ENCODE peak calls at places on chromosomes 7 and 10, in eight cellular contexts. One of them, this sample, is unnamed.

GRCh38 chr7:18552311-18552916 is 56.9 kb downstream of the HDAC9 start:
- DNase-seq in foreskin fibroblast: peak; percentile 6
- DNase-seq in right lobe of liver: no peak
- DNase-seq in NCI-H774: no peak
- DNase-seq in activated CD8-positive, alpha-beta memory T cell treated with anti-CD3 and anti-CD28 coated beads for 24 hours: no peak
- DNase-seq in stimulated activated effector memory CD8-positive, alpha-beta T cell treated with anti-CD3 and anti-CD28 coated beads, Interleukin-12 subunit alpha, Interleukin-12 subunit beta, amount 100 ng/mL, for 72 hours: no peak
- DNase-seq in NCI-H1694: no peak
- DNase-seq in skeletal muscle cell: no peak
- DNase-seq in this sample: no peak

GRCh38 chr10:130725474-130725970 is 586.0 kb downstream of the TCERG1L start:
- DNase-seq in right lobe of liver: no peak
- DNase-seq in skeletal muscle cell: no peak
- DNase-seq in NCI-H1694: no peak
- DNase-seq in foreskin fibroblast: no peak
- DNase-seq in NCI-H774: no peak
- DNase-seq in stimulated activated effector memory CD8-positive, alpha-beta T cell treated with anti-CD3 and anti-CD28 coated beads, Interleukin-12 subunit alpha, Interleukin-12 subunit beta, amount 100 ng/mL, for 72 hours: no peak
- DNase-seq in activated CD8-positive, alpha-beta memory T cell treated with anti-CD3 and anti-CD28 coated beads for 24 hours: no peak
- DNase-seq in this sample: no peak

GRCh38 chr10:100184426-100185219 is 1.2 kb downstream of the ERLIN1 start:
- DNase-seq in activated CD8-positive, alpha-beta memory T cell treated with anti-CD3 and anti-CD28 coated beads for 24 hours: no peak
- DNase-seq in foreskin fibroblast: peak; percentile 42
- DNase-seq in NCI-H774: no peak
- DNase-seq in skeletal muscle cell: no peak
- DNase-seq in NCI-H1694: no peak
- DNase-seq in stimulated activated effector memory CD8-positive, alpha-beta T cell treated with anti-CD3 and anti-CD28 coated beads, Interleukin-12 subunit alpha, Interleukin-12 subunit beta, amount 100 ng/mL, for 72 hours: no peak
- DNase-seq in right lobe of liver: no peak
- DNase-seq in this sample: no peak

GRCh38 chr7:16646427-16647081 is 573 bp downstream of the BZW2 start:
- DNase-seq in right lobe of liver: no peak
- DNase-seq in skeletal muscle cell: no peak
- DNase-seq in NCI-H774: no peak
- DNase-seq in NCI-H1694: no peak
- DNase-seq in foreskin fibroblast: peak; percentile 43
- DNase-seq in activated CD8-positive, alpha-beta memory T cell treated with anti-CD3 and anti-CD28 coated beads for 24 hours: no peak
- DNase-seq in stimulated activated effector memory CD8-positive, alpha-beta T cell treated with anti-CD3 and anti-CD28 coated beads, Interleukin-12 subunit alpha, Interleukin-12 subunit beta, amount 100 ng/mL, for 72 hours: no peak
- DNase-seq in this sample: no peak

GRCh38 chr7:1027285-1028043 is 16.9 kb upstream of the GPR146 start:
- DNase-seq in NCI-H774: no peak
- DNase-seq in foreskin fibroblast: peak; percentile 67
- DNase-seq in right lobe of liver: no peak
- DNase-seq in NCI-H1694: no peak
- DNase-seq in stimulated activated effector memory CD8-positive, alpha-beta T cell treated with anti-CD3 and anti-CD28 coated beads, Interleukin-12 subunit alpha, Interleukin-12 subunit beta, amount 100 ng/mL, for 72 hours: no peak
- DNase-seq in skeletal muscle cell: no peak
- DNase-seq in activated CD8-positive, alpha-beta memory T cell treated with anti-CD3 and anti-CD28 coated beads for 24 hours: peak; percentile 67
- DNase-seq in this sample: no peak

GRCh38 chr10:70603439-70603778 is 868 bp upstream of the PRF1 start:
- DNase-seq in skeletal muscle cell: no peak
- DNase-seq in NCI-H774: no peak
- DNase-seq in right lobe of liver: no peak
- DNase-seq in NCI-H1694: no peak
- DNase-seq in activated CD8-positive, alpha-beta memory T cell treated with anti-CD3 and anti-CD28 coated beads for 24 hours: peak; percentile 80
- DNase-seq in stimulated activated effector memory CD8-positive, alpha-beta T cell treated with anti-CD3 and anti-CD28 coated beads, Interleukin-12 subunit alpha, Interleukin-12 subunit beta, amount 100 ng/mL, for 72 hours: peak; percentile 93
- DNase-seq in foreskin fibroblast: no peak
- DNase-seq in this sample: peak; percentile 67

GRCh38 chr7:34130558-34131285 is 225.4 kb downstream of the BMPER start:
- DNase-seq in foreskin fibroblast: peak; percentile 24
- DNase-seq in NCI-H1694: no peak
- DNase-seq in activated CD8-positive, alpha-beta memory T cell treated with anti-CD3 and anti-CD28 coated beads for 24 hours: no peak
- DNase-seq in NCI-H774: no peak
- DNase-seq in stimulated activated effector memory CD8-positive, alpha-beta T cell treated with anti-CD3 and anti-CD28 coated beads, Interleukin-12 subunit alpha, Interleukin-12 subunit beta, amount 100 ng/mL, for 72 hours: no peak
- DNase-seq in skeletal muscle cell: no peak
- DNase-seq in right lobe of liver: no peak
- DNase-seq in this sample: no peak

GRCh38 chr7:102897856-102898531 is 14.8 kb upstream of the LRRC17 start:
- DNase-seq in activated CD8-positive, alpha-beta memory T cell treated with anti-CD3 and anti-CD28 coated beads for 24 hours: no peak
- DNase-seq in NCI-H1694: no peak
- DNase-seq in foreskin fibroblast: no peak
- DNase-seq in NCI-H774: no peak
- DNase-seq in skeletal muscle cell: no peak
- DNase-seq in stimulated activated effector memory CD8-positive, alpha-beta T cell treated with anti-CD3 and anti-CD28 coated beads, Interleukin-12 subunit alpha, Interleukin-12 subunit beta, amount 100 ng/mL, for 72 hours: no peak
- DNase-seq in right lobe of liver: no peak
- DNase-seq in this sample: no peak

GRCh38 chr10:93039721-93040120 is 20.9 kb upstream of the CYP26C1 start:
- DNase-seq in skeletal muscle cell: no peak
- DNase-seq in foreskin fibroblast: peak; percentile 72
- DNase-seq in NCI-H774: no peak
- DNase-seq in right lobe of liver: no peak
- DNase-seq in stimulated activated effector memory CD8-positive, alpha-beta T cell treated with anti-CD3 and anti-CD28 coated beads, Interleukin-12 subunit alpha, Interleukin-12 subunit beta, amount 100 ng/mL, for 72 hours: no peak
- DNase-seq in activated CD8-positive, alpha-beta memory T cell treated with anti-CD3 and anti-CD28 coated beads for 24 hours: no peak
- DNase-seq in NCI-H1694: peak; percentile 7
- DNase-seq in this sample: no peak

GRCh38 chr10:14185501-14186045 is 145.2 kb downstream of the FRMD4A start:
- DNase-seq in skeletal muscle cell: peak; percentile 41
- DNase-seq in NCI-H1694: no peak
- DNase-seq in foreskin fibroblast: peak; percentile 7
- DNase-seq in NCI-H774: peak; percentile 62
- DNase-seq in right lobe of liver: no peak
- DNase-seq in activated CD8-positive, alpha-beta memory T cell treated with anti-CD3 and anti-CD28 coated beads for 24 hours: peak; percentile 69
- DNase-seq in stimulated activated effector memory CD8-positive, alpha-beta T cell treated with anti-CD3 and anti-CD28 coated beads, Interleukin-12 subunit alpha, Interleukin-12 subunit beta, amount 100 ng/mL, for 72 hours: peak; percentile 76
- DNase-seq in this sample: no peak

This sample was measured in type B pancreatic cell.